ENCODE peak calls at places on chromosomes 16 and 17, in ten cellular contexts. O is sigmoid colon, E is endothelial cell of umbilical vein, V is transverse colon, Z is stomach, N is HCT116, L is breast epithelium, I is esophagus muscularis mucosa, P is H1, B is GM12878. W is an unnamed sample.

GRCh38 chr17:4593021-4593797 is 8.9 kb downstream of the SMTNL2 start:
- DNase-seq in I (no peak), O (no peak), E (no peak), Z (no peak), L (no peak), B (no peak), V (no peak), N (no peak), P (no peak), W (no peak)

GRCh38 chr17:61289408-61290385 is 109.9 kb upstream of the TBX2 start:
- DNase-seq in B (no peak), Z (no peak), L (no peak), E (no peak), I (no peak), V (no peak), N (no peak), P (no peak), O (no peak), W (no peak)

GRCh38 chr17:17712268-17712924 is 31.1 kb downstream of the RAI1 start:
- DNase-seq in I (no peak), P (no peak), B (peak), L (no peak), Z (no peak), O (no peak), V (no peak), N (no peak), E (peak), W (peak)

GRCh38 chr17:31575043-31575442 is 183.6 kb downstream of the RAB11FIP4 start:
- DNase-seq in P (no peak), I (no peak), O (no peak), L (no peak), B (no peak), E (no peak), N (no peak), V (no peak), Z (no peak), W (no peak)

GRCh38 chr17:83069931-83070374 is 9.5 kb upstream of the METRNL start:
- DNase-seq in P (no peak), L (no peak), O (no peak), V (no peak), N (no peak), B (no peak), E (no peak), Z (no peak), I (no peak), W (no peak)

GRCh38 chr16:84548508-84548907 is 44.0 kb upstream of the MEAK7 start:
- DNase-seq in O (no peak), B (no peak), N (no peak), V (no peak), I (no peak), Z (no peak), L (no peak), P (no peak), E (no peak), W (no peak)

GRCh38 chr17:51423421-51424160 is 163.2 kb downstream of the UTP18 start:
- DNase-seq in N (no peak), B (no peak), Z (no peak), V (no peak), P (no peak), O (no peak), L (no peak), I (no peak), E (no peak), W (no peak)

GRCh38 chr16:27401768-27402568 is at the start of gene IL21R:
- DNase-seq in P (no peak), B (peak), L (peak), N (no peak), O (peak), V (peak), E (no peak), Z (peak), I (peak), W (peak)

GRCh38 chr16:79847101-79847500 is 246.6 kb upstream of the MAF start:
- DNase-seq in N (no peak), Z (peak), P (no peak), V (no peak), B (no peak), E (no peak), I (no peak), O (no peak), L (peak), W (no peak)

GRCh38 chr16:15961060-15961511 is 11.7 kb downstream of the ABCC1 start:
- DNase-seq in L (no peak), O (no peak), B (peak), Z (no peak), V (no peak), P (no peak), E (peak), I (no peak), N (no peak), W (no peak)

GRCh38 chr17:56806949-56807348 is 26.8 kb downstream of the C17orf67 start:
- DNase-seq in Z (no peak), P (no peak), I (no peak), B (no peak), V (no peak), E (no peak), N (no peak), L (no peak), O (no peak), W (no peak)

GRCh38 chr17:31532526-31532925 is 141.1 kb downstream of the RAB11FIP4 start:
- DNase-seq in I (no peak), B (no peak), E (no peak), V (no peak), N (no peak), L (no peak), Z (no peak), O (no peak), P (no peak), W (no peak)

GRCh38 chr17:46061435-46061834 is 62.4 kb downstream of the STH start:
- DNase-seq in Z (no peak), V (no peak), N (peak), O (no peak), P (no peak), E (peak), L (no peak), B (no peak), I (no peak), W (no peak)

GRCh38 chr16:59205403-59205802 is 471.3 kb upstream of the GOT2 start:
- DNase-seq in O (no peak), B (no peak), L (no peak), N (no peak), V (no peak), E (no peak), P (no peak), Z (no peak), I (no peak), W (no peak)

GRCh38 chr17:45353047-45353446 is 36.2 kb upstream of the MAP3K14 start:
- DNase-seq in I (no peak), B (peak), P (no peak), Z (no peak), L (no peak), O (peak), V (peak), E (no peak), N (no peak), W (no peak)

GRCh38 chr16:85386467-85387170 is 226.5 kb upstream of the GSE1 start:
- DNase-seq in B (no peak), I (no peak), L (no peak), N (no peak), V (no peak), P (peak), E (no peak), Z (no peak), O (peak), W (no peak)

GRCh38 chr17:78599419-78599818 is 22.2 kb upstream of the DNAH17 start:
- DNase-seq in N (no peak), V (no peak), P (no peak), O (no peak), Z (no peak), L (no peak), I (no peak), B (no peak), E (no peak), W (no peak)

GRCh38 chr17:77233635-77234334 is 93.0 kb downstream of the SEC14L1 start:
- DNase-seq in N (no peak), V (peak), Z (peak), P (no peak), B (peak), O (peak), L (no peak), I (no peak), E (peak), W (peak)

GRCh38 chr17:2172447-2172938 is 117.6 kb downstream of the HIC1 start:
- DNase-seq in N (no peak), L (no peak), E (no peak), V (no peak), Z (no peak), P (no peak), O (peak), B (no peak), I (no peak), W (no peak)

DNA sequence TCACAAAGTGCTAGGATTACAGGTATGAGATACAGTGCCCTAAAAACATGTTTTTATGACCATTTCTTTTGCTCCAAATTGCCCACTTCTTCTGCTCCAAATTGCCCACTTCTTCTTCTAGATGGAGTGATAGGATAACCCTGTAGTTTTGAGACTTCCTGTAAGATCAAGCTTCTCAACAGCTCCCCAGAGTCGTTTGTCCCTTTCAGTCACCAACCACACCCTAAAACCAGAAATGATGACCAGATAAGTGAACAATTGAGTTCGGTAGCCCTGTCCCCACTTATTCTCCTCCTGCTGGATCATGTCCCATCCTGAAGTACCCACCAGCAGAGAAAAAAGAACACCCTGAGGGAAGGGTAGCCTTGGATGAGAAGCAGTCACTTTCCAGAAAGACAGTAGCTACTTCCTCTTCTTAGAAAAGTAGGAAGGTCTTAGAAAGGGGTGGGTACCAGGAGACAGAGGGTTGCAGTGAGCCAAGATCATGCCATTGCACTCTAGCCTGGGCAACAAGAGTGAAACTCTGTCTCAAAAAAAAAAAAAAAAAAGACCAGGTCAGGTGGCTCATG is 2.5 kb downstream of the ODAD4 start:
- DNase-seq in Z (no peak), N (no peak), E (no peak), O (no peak), B (no peak), V (no peak), I (no peak), P (no peak), L (no peak), W (no peak)
- TF ChIP-seq POLR2A in Z (no peak), N (no peak), E (no peak), O (no peak), B (no peak), V (no peak), I (no peak), P (no peak), L (no peak), W (no peak)

GRCh38 chr17:57975044-57975443 is 13.0 kb downstream of the VEZF1 start:
- DNase-seq in O (no peak), V (no peak), B (no peak), Z (no peak), N (no peak), E (no peak), P (no peak), L (no peak), I (no peak), W (no peak)
- TF ChIP-seq POLR2AphosphoS5 in O (no peak), V (no peak), B (no peak), Z (no peak), N (no peak), E (no peak), P (no peak), L (no peak), I (no peak), W (no peak)

GRCh38 chr17:36750316-36750885 is 149.0 kb downstream of the MRM1 start:
- DNase-seq in B (no peak), E (no peak), I (no peak), P (no peak), V (no peak), L (no peak), N (no peak), Z (no peak), O (no peak), W (no peak)

GRCh38 chr17:36747861-36748260 is 146.5 kb downstream of the MRM1 start:
- DNase-seq in O (no peak), V (no peak), P (no peak), Z (no peak), B (no peak), E (no peak), I (no peak), L (no peak), N (no peak), W (no peak)

GRCh38 chr17:36746654-36747053 is 145.3 kb downstream of the MRM1 start:
- DNase-seq in V (no peak), L (no peak), I (no peak), B (no peak), Z (no peak), P (no peak), O (no peak), N (no peak), E (no peak), W (no peak)

GRCh38 chr17:36752096-36752888 is 150.9 kb downstream of the MRM1 start:
- DNase-seq in I (no peak), E (no peak), Z (no peak), L (no peak), O (no peak), N (no peak), V (peak), P (no peak), B (no peak), W (no peak)

DNA sequence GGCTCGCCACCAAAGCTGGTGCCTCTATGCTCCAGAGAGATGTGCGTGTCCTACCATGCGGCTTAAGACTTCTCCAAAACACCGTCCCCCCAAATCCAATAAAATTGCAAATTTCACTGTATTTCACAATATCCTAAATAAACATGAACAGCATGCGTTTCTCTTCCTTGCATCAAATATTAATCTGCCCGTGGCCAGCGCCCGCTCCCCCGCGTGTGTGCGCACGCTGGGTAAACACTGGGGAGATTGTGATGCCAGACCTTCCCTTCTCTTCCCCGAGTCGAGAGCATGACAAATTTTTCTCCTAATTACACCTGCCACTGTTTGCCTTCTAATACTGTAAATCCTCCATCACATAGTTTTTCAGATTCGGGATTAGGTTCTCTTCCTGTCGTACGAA is 148.1 kb downstream of the MRM1 start:
- DNase-seq in L (no peak), B (no peak), O (no peak), E (no peak), Z (no peak), I (no peak), P (no peak), V (no peak), N (no peak), W (no peak)
- TF ChIP-seq POLR2A in L (no peak), B (no peak), O (no peak), E (no peak), Z (no peak), I (no peak), P (no peak), V (no peak), N (no peak), W (no peak)

GRCh38 chr16:67990018-67990386 is 9.3 kb downstream of the DPEP2 start:
- DNase-seq in V (no peak), B (no peak), N (no peak), E (no peak), O (no peak), I (no peak), L (no peak), Z (no peak), P (no peak), W (no peak)

GRCh38 chr16:67995423-67995822 is 3.9 kb downstream of the DPEP2 start:
- DNase-seq in L (no peak), E (no peak), Z (no peak), I (no peak), O (no peak), B (no peak), N (no peak), P (no peak), V (no peak), W (no peak)

GRCh38 chr16:67992661-67993206 is 6.5 kb downstream of the DPEP2 start:
- DNase-seq in L (no peak), O (no peak), E (no peak), I (no peak), P (no peak), V (no peak), B (no peak), N (no peak), Z (no peak), W (no peak)

GRCh38 chr16:67989322-67990017 is 9.2 kb upstream of the DPEP3 start:
- DNase-seq in B (no peak), L (no peak), V (no peak), E (no peak), N (no peak), P (no peak), O (no peak), Z (no peak), I (no peak), W (no peak)

GRCh38 chr16:67993207-67994036 is 5.9 kb downstream of the DPEP2 start:
- DNase-seq in V (peak), O (peak), N (peak), I (no peak), B (no peak), L (peak), E (peak), P (peak), Z (peak), W (peak)
- TF ChIP-seq POLR2AphosphoS5 in V (no peak), O (no peak), N (peak), I (peak), B (no peak), L (peak), E (peak), P (no peak), Z (peak), W (no peak)

DNA sequence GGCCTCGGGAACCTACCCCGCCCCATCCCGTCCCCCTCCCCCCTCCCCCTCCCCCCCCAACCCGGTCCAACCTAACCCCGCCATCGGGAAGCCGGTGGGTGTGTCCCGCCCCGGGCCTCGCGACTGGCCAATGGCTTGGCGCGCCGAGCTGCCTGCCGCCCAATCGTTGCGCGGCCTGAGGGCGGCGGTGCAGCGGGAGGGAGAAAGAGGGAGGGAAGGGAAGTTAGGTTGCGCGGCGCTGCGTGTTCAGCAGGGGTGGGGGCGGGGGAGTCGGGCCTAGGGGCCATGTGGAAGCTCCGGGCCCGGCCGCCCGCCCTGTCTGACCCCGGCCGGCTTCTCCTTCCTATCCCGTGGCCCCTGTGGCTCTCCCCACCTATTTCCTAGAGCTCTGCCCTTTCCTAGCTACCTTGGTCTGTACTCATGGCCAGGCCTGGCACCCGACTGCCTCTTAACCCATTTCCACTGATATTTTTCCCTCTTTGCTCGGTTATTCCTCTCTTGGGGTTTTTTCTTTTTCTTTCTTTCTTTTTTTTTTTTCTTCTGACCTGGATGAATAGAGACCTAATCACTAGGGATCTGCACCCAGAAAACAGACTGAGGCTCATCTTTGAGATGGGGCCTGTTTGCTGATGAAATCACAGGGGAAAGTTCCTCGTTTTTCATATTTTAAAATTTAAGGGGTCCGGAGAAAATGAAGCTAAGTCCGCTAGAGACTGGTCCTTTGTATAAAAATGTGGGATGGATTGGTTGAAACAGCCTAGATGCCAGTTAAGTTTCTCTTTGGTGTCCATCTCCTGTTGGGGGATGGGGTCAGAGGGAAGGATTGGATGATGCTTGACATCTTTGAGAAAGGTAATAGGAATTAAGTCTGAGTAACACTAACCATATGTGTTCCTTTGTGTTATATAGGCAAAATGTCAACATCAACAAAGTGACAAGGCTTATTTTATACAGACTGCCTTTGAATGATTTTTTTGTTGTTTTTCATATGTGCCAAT is 1.1 kb downstream of the KPNB1 start:
- DNase-seq in Z (peak), O (peak), L (peak), V (peak), I (peak), E (peak), P (peak), B (peak), N (peak), W (peak)
- TF ChIP-seq POLR2A in Z (no peak), O (no peak), L (no peak), V (no peak), I (no peak), E (peak), P (no peak), B (peak), N (no peak), W (no peak)

GRCh38 chr16:87326151-87326571 is 9.0 kb upstream of the C16orf95 start:
- DNase-seq in I (no peak), V (no peak), Z (no peak), B (no peak), L (no peak), N (no peak), P (no peak), O (no peak), E (peak), W (no peak)
- TF ChIP-seq POLR2AphosphoS5 in I (peak), V (no peak), Z (no peak), B (no peak), L (no peak), N (no peak), P (no peak), O (no peak), E (no peak), W (no peak)

GRCh38 chr16:89169778-89170177 is 1.8 kb upstream of the CDH15 start:
- DNase-seq in N (no peak), P (no peak), L (no peak), O (no peak), V (no peak), E (no peak), I (no peak), B (no peak), Z (no peak), W (no peak)
- TF ChIP-seq POLR2A in N (no peak), P (no peak), L (no peak), O (no peak), V (no peak), E (no peak), I (no peak), B (no peak), Z (no peak), W (no peak)

GRCh38 chr16:3485097-3485470 is 10.2 kb downstream of the C16orf90 start:
- DNase-seq in Z (no peak), E (no peak), V (no peak), N (no peak), P (no peak), I (no peak), L (no peak), O (no peak), B (no peak), W (no peak)
- TF ChIP-seq POLR2AphosphoS5 in Z (no peak), E (no peak), V (no peak), N (no peak), P (no peak), I (no peak), L (no peak), O (no peak), B (no peak), W (no peak)

DNA sequence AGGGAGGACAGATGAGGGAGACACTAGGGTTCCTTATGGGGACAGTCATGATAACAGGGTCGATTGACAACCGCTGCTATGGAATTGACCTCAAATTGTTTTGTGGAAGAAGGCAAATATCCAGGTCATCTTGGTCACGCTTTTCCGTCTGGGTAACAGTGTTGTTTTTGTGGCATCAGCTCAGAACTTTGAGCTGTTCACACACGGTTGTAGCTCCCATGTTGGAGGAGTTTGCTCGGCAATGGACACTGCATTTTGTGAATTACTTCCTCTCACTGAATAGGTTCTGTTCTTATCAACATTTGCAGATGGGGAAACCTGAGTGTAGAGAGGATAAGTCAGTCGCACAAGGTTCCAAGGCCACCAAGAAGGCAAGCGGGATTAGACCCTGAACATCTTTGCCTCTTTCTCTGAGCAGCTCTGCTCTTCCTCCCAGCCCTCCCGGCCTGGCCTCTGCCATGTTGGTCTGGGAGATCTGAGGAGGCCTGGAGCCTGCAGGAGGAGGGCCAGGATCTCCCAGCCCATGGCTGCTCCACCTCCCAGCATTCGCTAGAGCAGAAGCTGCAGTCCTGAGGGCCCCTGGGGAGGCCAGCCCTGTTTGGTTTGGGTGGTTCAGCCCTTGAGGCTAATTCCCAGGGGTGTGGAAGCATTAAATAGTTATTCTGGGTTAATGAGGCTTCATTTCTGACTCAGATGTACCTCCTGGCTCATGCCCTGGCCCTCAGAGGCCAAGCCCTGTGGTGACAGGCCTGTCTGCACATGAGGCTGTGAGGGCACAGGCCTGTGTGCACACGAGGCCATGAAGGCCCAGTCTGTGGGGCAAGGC is 154.2 kb upstream of the PLCG2 start:
- DNase-seq in B (no peak), E (peak), L (no peak), I (no peak), V (no peak), P (no peak), O (no peak), N (no peak), Z (no peak), W (no peak)
- TF ChIP-seq POLR2A in B (no peak), E (no peak), L (no peak), I (no peak), V (no peak), P (no peak), O (no peak), N (no peak), Z (no peak), W (no peak)

W was measured in GM12892.